ENCODE peak calls at places on chromosomes 5 and 9, in seven cellular contexts. One of them, this sample, is unnamed.

GRCh38 chr5:170848033-170848432 is 13.8 kb upstream of the RANBP17 start:
- DNase-seq in stomach: no peak
- DNase-seq in GM23248: peak; percentile 35
- DNase-seq in PC-9: peak; percentile 71
- DNase-seq in aorta: no peak
- DNase-seq in fibroblast of lung: no peak
- DNase-seq in heart right ventricle: no peak
- DNase-seq in this sample: no peak

GRCh38 chr5:73454379-73455036 is 5.9 kb upstream of the FOXD1 start:
- DNase-seq in fibroblast of lung: peak; percentile 60
- DNase-seq in aorta: no peak
- DNase-seq in GM23248: peak; percentile 78
- DNase-seq in stomach: peak; percentile 49
- DNase-seq in heart right ventricle: no peak
- DNase-seq in PC-9: peak; percentile 80
- DNase-seq in this sample: peak; percentile 56

GRCh38 chr5:60520451-60521210 is 179.3 kb downstream of the DEPDC1B start:
- DNase-seq in fibroblast of lung: peak; percentile 16
- DNase-seq in aorta: no peak
- DNase-seq in heart right ventricle: no peak
- DNase-seq in GM23248: no peak
- DNase-seq in PC-9: no peak
- DNase-seq in stomach: peak; percentile 30
- DNase-seq in this sample: peak; percentile 12

GRCh38 chr5:83551826-83552225 is 80.3 kb downstream of the VCAN start:
- DNase-seq in stomach: no peak
- DNase-seq in heart right ventricle: no peak
- DNase-seq in PC-9: no peak
- DNase-seq in fibroblast of lung: peak; percentile 91
- DNase-seq in GM23248: peak; percentile 72
- DNase-seq in aorta: no peak
- DNase-seq in this sample: no peak

GRCh38 chr5:95925345-95925744 is 36.3 kb downstream of the ELL2 start:
- DNase-seq in fibroblast of lung: no peak
- DNase-seq in PC-9: no peak
- DNase-seq in stomach: no peak
- DNase-seq in aorta: no peak
- DNase-seq in heart right ventricle: no peak
- DNase-seq in GM23248: no peak
- DNase-seq in this sample: no peak

GRCh38 chr5:56183507-56183906 is 49.6 kb downstream of the ANKRD55 start:
- DNase-seq in GM23248: peak; percentile 95
- DNase-seq in stomach: no peak
- DNase-seq in heart right ventricle: no peak
- DNase-seq in aorta: no peak
- DNase-seq in PC-9: peak; percentile 92
- DNase-seq in fibroblast of lung: peak; percentile 70
- DNase-seq in this sample: peak; percentile 19

GRCh38 chr9:36946653-36947052 is 87.4 kb downstream of the PAX5 start:
- DNase-seq in fibroblast of lung: no peak
- DNase-seq in PC-9: no peak
- DNase-seq in aorta: no peak
- DNase-seq in GM23248: peak; percentile 21
- DNase-seq in heart right ventricle: no peak
- DNase-seq in stomach: no peak
- DNase-seq in this sample: no peak

GRCh38 chr9:70435948-70436347 is 21.5 kb upstream of the KLF9 start:
- DNase-seq in fibroblast of lung: peak; percentile 90
- DNase-seq in heart right ventricle: no peak
- DNase-seq in aorta: no peak
- DNase-seq in stomach: no peak
- DNase-seq in GM23248: peak; percentile 75
- DNase-seq in PC-9: no peak
- DNase-seq in this sample: no peak

GRCh38 chr9:130732131-130732530 is 38.6 kb downstream of the EXOSC2 start:
- DNase-seq in aorta: no peak
- DNase-seq in heart right ventricle: no peak
- DNase-seq in PC-9: no peak
- DNase-seq in GM23248: peak; percentile 2
- DNase-seq in stomach: no peak
- DNase-seq in fibroblast of lung: peak; percentile 18
- DNase-seq in this sample: no peak

GRCh38 chr5:61440596-61440995 is 108.5 kb downstream of the ZSWIM6 start:
- DNase-seq in PC-9: no peak
- DNase-seq in GM23248: no peak
- DNase-seq in stomach: no peak
- DNase-seq in fibroblast of lung: no peak
- DNase-seq in heart right ventricle: no peak
- DNase-seq in aorta: no peak
- DNase-seq in this sample: no peak

GRCh38 chr9:95317893-95318211 is 343 bp upstream of the FANCC start:
- DNase-seq in PC-9: no peak
- DNase-seq in aorta: no peak
- DNase-seq in GM23248: no peak
- DNase-seq in heart right ventricle: no peak
- DNase-seq in stomach: no peak
- DNase-seq in fibroblast of lung: no peak
- DNase-seq in this sample: no peak

GRCh38 chr5:62305715-62306493 is at the start of gene KIF2A:
- DNase-seq in PC-9: peak; percentile 81
- DNase-seq in GM23248: peak; percentile 96
- DNase-seq in fibroblast of lung: peak; percentile 90
- DNase-seq in stomach: peak; percentile 91
- DNase-seq in heart right ventricle: peak; percentile 92
- DNase-seq in aorta: peak; percentile 96
- DNase-seq in this sample: peak; percentile 88

GRCh38 chr9:109132473-109133095 is 12.8 kb upstream of the TMEM245 start:
- DNase-seq in PC-9: no peak
- DNase-seq in aorta: no peak
- DNase-seq in stomach: no peak
- DNase-seq in fibroblast of lung: no peak
- DNase-seq in heart right ventricle: no peak
- DNase-seq in GM23248: no peak
- DNase-seq in this sample: no peak

GRCh38 chr5:139667730-139668063 is 19.5 kb downstream of the CXXC5 start:
- DNase-seq in heart right ventricle: no peak
- DNase-seq in stomach: no peak
- DNase-seq in fibroblast of lung: peak; percentile 48
- DNase-seq in aorta: no peak
- DNase-seq in PC-9: no peak
- DNase-seq in GM23248: peak; percentile 87
- DNase-seq in this sample: no peak

GRCh38 chr5:37005252-37005651 is 128.7 kb downstream of the NIPBL start:
- DNase-seq in GM23248: peak; percentile 80
- DNase-seq in stomach: no peak
- DNase-seq in heart right ventricle: no peak
- DNase-seq in fibroblast of lung: peak; percentile 10
- DNase-seq in aorta: no peak
- DNase-seq in PC-9: no peak
- DNase-seq in this sample: no peak

GRCh38 chr5:176700239-176700847 is 53.1 kb downstream of the TSPAN17 start:
- DNase-seq in PC-9: no peak
- DNase-seq in stomach: no peak
- DNase-seq in fibroblast of lung: no peak
- DNase-seq in heart right ventricle: no peak
- DNase-seq in aorta: no peak
- DNase-seq in GM23248: no peak
- DNase-seq in this sample: no peak

GRCh38 chr9:113454914-113455761 is 8.4 kb upstream of the RGS3 start:
- DNase-seq in stomach: peak; percentile 69
- DNase-seq in fibroblast of lung: peak; percentile 84
- DNase-seq in PC-9: peak; percentile 79
- DNase-seq in heart right ventricle: no peak
- DNase-seq in aorta: no peak
- DNase-seq in GM23248: peak; percentile 91
- DNase-seq in this sample: peak; percentile 79

GRCh38 chr9:77440057-77440456 is 208.1 kb downstream of the GNA14 start:
- DNase-seq in aorta: no peak
- DNase-seq in PC-9: no peak
- DNase-seq in GM23248: peak; percentile 64
- DNase-seq in stomach: no peak
- DNase-seq in heart right ventricle: no peak
- DNase-seq in fibroblast of lung: peak; percentile 45
- DNase-seq in this sample: no peak

GRCh38 chr5:84287964-84288363 is 96.7 kb downstream of the EDIL3 start:
- DNase-seq in heart right ventricle: no peak
- DNase-seq in aorta: no peak
- DNase-seq in fibroblast of lung: peak; percentile 80
- DNase-seq in PC-9: peak; percentile 62
- DNase-seq in GM23248: peak; percentile 58
- DNase-seq in stomach: no peak
- DNase-seq in this sample: no peak

GRCh38 chr9:88322906-88323566 is 65.2 kb upstream of the SPIN1 start:
- DNase-seq in stomach: no peak
- DNase-seq in heart right ventricle: no peak
- DNase-seq in PC-9: no peak
- DNase-seq in fibroblast of lung: peak; percentile 5
- DNase-seq in aorta: peak; percentile 7
- DNase-seq in GM23248: peak; percentile 4
- DNase-seq in this sample: no peak

GRCh38 chr5:1792842-1793266 is 6.8 kb downstream of the MRPL36 start:
- DNase-seq in aorta: peak; percentile 38
- DNase-seq in PC-9: no peak
- DNase-seq in fibroblast of lung: peak; percentile 84
- DNase-seq in GM23248: peak; percentile 80
- DNase-seq in heart right ventricle: no peak
- DNase-seq in stomach: peak; percentile 38
- DNase-seq in this sample: no peak

GRCh38 chr9:133143639-133144141 is 20.0 kb downstream of the GBGT1 start:
- DNase-seq in GM23248: no peak
- DNase-seq in PC-9: no peak
- DNase-seq in fibroblast of lung: no peak
- DNase-seq in aorta: no peak
- DNase-seq in heart right ventricle: no peak
- DNase-seq in stomach: peak; percentile 24
- DNase-seq in this sample: no peak
- H3K4me3 ChIP-seq in GM23248: peak overlapping the region; percentile 67
- H3K4me3 ChIP-seq in PC-9: peak overlapping the region; percentile 29
- H3K4me3 ChIP-seq in fibroblast of lung: no peak overlapping the region
- H3K4me3 ChIP-seq in aorta: no peak overlapping the region
- H3K4me3 ChIP-seq in heart right ventricle: peak overlapping the region; percentile 28
- H3K4me3 ChIP-seq in stomach: peak overlapping the region; percentile 44
- H3K4me3 ChIP-seq in this sample: peak overlapping the region; percentile 27

GRCh38 chr5:103424008-103424407 is 138.6 kb downstream of the NUDT12 start:
- DNase-seq in heart right ventricle: no peak
- DNase-seq in aorta: no peak
- DNase-seq in fibroblast of lung: peak; percentile 78
- DNase-seq in GM23248: peak; percentile 78
- DNase-seq in PC-9: no peak
- DNase-seq in stomach: no peak
- DNase-seq in this sample: no peak

GRCh38 chr5:103422756-103423155 is 139.8 kb downstream of the NUDT12 start:
- DNase-seq in aorta: no peak
- DNase-seq in heart right ventricle: no peak
- DNase-seq in fibroblast of lung: no peak
- DNase-seq in stomach: no peak
- DNase-seq in PC-9: no peak
- DNase-seq in GM23248: no peak
- DNase-seq in this sample: no peak

GRCh38 chr5:103427326-103427725 is 135.3 kb downstream of the NUDT12 start:
- DNase-seq in PC-9: no peak
- DNase-seq in stomach: no peak
- DNase-seq in fibroblast of lung: no peak
- DNase-seq in aorta: no peak
- DNase-seq in heart right ventricle: no peak
- DNase-seq in GM23248: no peak
- DNase-seq in this sample: no peak

GRCh38 chr5:103425686-103426454 is 136.7 kb downstream of the NUDT12 start:
- DNase-seq in GM23248: peak; percentile 66
- DNase-seq in heart right ventricle: no peak
- DNase-seq in PC-9: no peak
- DNase-seq in aorta: no peak
- DNase-seq in stomach: no peak
- DNase-seq in fibroblast of lung: peak; percentile 12
- DNase-seq in this sample: no peak

GRCh38 chr5:103424453-103425205 is 138.0 kb downstream of the NUDT12 start:
- DNase-seq in stomach: no peak
- DNase-seq in heart right ventricle: no peak
- DNase-seq in PC-9: no peak
- DNase-seq in GM23248: peak; percentile 87
- DNase-seq in aorta: no peak
- DNase-seq in fibroblast of lung: peak; percentile 35
- DNase-seq in this sample: no peak
- H3K4me1 ChIP-seq in stomach: no peaks in the 10 kb centered on the region
- H3K4me1 ChIP-seq in heart right ventricle: no peaks in the 10 kb centered on the region
- H3K4me1 ChIP-seq in PC-9: no peaks in the 10 kb centered on the region
- H3K4me1 ChIP-seq in GM23248: peaks cover 38% of the 10 kb centered on the region
- H3K4me1 ChIP-seq in aorta: no peaks in the 10 kb centered on the region
- H3K4me1 ChIP-seq in fibroblast of lung: no peaks in the 10 kb centered on the region
- H3K4me1 ChIP-seq in this sample: peaks cover 5% of the 10 kb centered on the region

GRCh38 chr9:114856942-114857315 is 51.1 kb upstream of the TNFSF15 start:
- DNase-seq in fibroblast of lung: no peak
- DNase-seq in GM23248: peak; percentile 65
- DNase-seq in stomach: no peak
- DNase-seq in heart right ventricle: no peak
- DNase-seq in PC-9: no peak
- DNase-seq in aorta: no peak
- DNase-seq in this sample: no peak
- H3K27ac ChIP-seq in fibroblast of lung: peak overlapping the region; percentile 63
- H3K27ac ChIP-seq in GM23248: peak overlapping the region; percentile 91
- H3K27ac ChIP-seq in stomach: no peak overlapping the region
- H3K27ac ChIP-seq in heart right ventricle: no peak overlapping the region
- H3K27ac ChIP-seq in PC-9: no peak overlapping the region
- H3K27ac ChIP-seq in aorta: no peak overlapping the region
- H3K27ac ChIP-seq in this sample: no peak overlapping the region

GRCh38 chr9:136995772-136996308 is 528 bp downstream of the CLIC3 start:
- DNase-seq in fibroblast of lung: peak; percentile 39
- DNase-seq in GM23248: peak; percentile 69
- DNase-seq in PC-9: no peak
- DNase-seq in aorta: no peak
- DNase-seq in stomach: peak; percentile 61
- DNase-seq in heart right ventricle: peak; percentile 62
- DNase-seq in this sample: peak; percentile 99

GRCh38 chr9:136994180-136994884 is 2.0 kb downstream of the CLIC3 start:
- DNase-seq in stomach: no peak
- DNase-seq in fibroblast of lung: no peak
- DNase-seq in heart right ventricle: no peak
- DNase-seq in GM23248: no peak
- DNase-seq in aorta: no peak
- DNase-seq in PC-9: no peak
- DNase-seq in this sample: no peak

GRCh38 chr9:136994885-136995224 is 1.5 kb downstream of the CLIC3 start:
- DNase-seq in PC-9: no peak
- DNase-seq in stomach: no peak
- DNase-seq in GM23248: no peak
- DNase-seq in aorta: no peak
- DNase-seq in fibroblast of lung: no peak
- DNase-seq in heart right ventricle: no peak
- DNase-seq in this sample: no peak

GRCh38 chr9:136996361-136997281 is at the start of gene CLIC3:
- DNase-seq in aorta: no peak
- DNase-seq in heart right ventricle: peak; percentile 50
- DNase-seq in fibroblast of lung: no peak
- DNase-seq in GM23248: peak; percentile 69
- DNase-seq in stomach: peak; percentile 73
- DNase-seq in PC-9: peak; percentile 60
- DNase-seq in this sample: peak; percentile 90

DNA sequence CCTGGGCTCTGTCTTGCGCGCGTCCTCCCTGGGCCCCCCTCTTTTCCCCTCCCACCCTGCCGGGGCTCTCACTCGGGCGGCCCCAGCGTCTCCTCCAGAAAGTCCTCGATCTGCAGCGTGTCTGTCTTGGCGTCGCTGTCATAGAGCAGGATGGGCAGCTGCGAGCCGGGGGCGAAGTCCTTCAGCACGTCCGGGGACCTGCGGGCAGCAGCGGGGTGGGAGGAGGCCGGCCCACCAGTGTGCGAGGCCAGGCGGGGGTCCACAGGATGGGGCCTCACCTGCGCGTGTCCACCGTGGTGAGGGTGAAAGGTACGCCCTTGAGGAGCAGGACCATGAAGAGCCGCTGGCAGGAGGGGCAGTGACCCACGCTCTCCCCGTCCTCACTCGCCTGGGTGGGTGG is 998 bp downstream of the CLIC3 start:
- DNase-seq in PC-9: no peak
- DNase-seq in fibroblast of lung: no peak
- DNase-seq in heart right ventricle: no peak
- DNase-seq in GM23248: peak; percentile 54
- DNase-seq in stomach: no peak
- DNase-seq in aorta: no peak
- DNase-seq in this sample: no peak
- H3K4me3 ChIP-seq in PC-9: no peak overlapping the region
- H3K4me3 ChIP-seq in fibroblast of lung: no peak overlapping the region
- H3K4me3 ChIP-seq in heart right ventricle: peak overlapping the region; percentile 9
- H3K4me3 ChIP-seq in GM23248: peak overlapping the region; percentile 57
- H3K4me3 ChIP-seq in stomach: peak overlapping the region; percentile 31
- H3K4me3 ChIP-seq in aorta: no peak overlapping the region
- H3K4me3 ChIP-seq in this sample: peak overlapping the region; percentile 24